ENCODE peak calls at places on chromosomes 5 and 9, in six cellular contexts. E is upper lobe of right lung, J is lower lobe of right lung, V is uterus, D is mucosa of descending colon, F is heart right ventricle. C is an unnamed sample.

GRCh38 chr5:167285591-167285990 is 1005.9 kb upstream of the WWC1 start:
- DNase-seq in V (no peak), D (no peak), F (no peak), E (no peak), J (no peak), C (no peak)

GRCh38 chr5:148437249-148437648 is 53.5 kb downstream of the FBXO38 start:
- DNase-seq in D (no peak), E (no peak), F (no peak), V (no peak), J (no peak), C (no peak)

GRCh38 chr5:56358703-56359428 is 125.7 kb upstream of the ANKRD55 start:
- DNase-seq in V (peak; percentile 67), E (no peak), F (peak; percentile 26), J (no peak), D (no peak), C (no peak)

GRCh38 chr5:53063176-53063575 is 46.4 kb downstream of the MOCS2 start:
- DNase-seq in V (no peak), E (no peak), D (no peak), J (no peak), F (no peak), C (no peak)

GRCh38 chr9:127049581-127049980 is 72.9 kb downstream of the ANGPTL2 start:
- DNase-seq in E (no peak), V (no peak), F (no peak), D (no peak), J (no peak), C (no peak)

GRCh38 chr5:19866088-19866446 is 121.9 kb downstream of the CDH18 start:
- DNase-seq in D (no peak), V (no peak), E (no peak), J (no peak), F (no peak), C (no peak)

GRCh38 chr5:59019078-59019477 is 436.2 kb downstream of the RAB3C start:
- DNase-seq in E (no peak), J (no peak), V (no peak), F (no peak), D (no peak), C (no peak)

GRCh38 chr5:112310746-112311145 is 108.3 kb downstream of the EPB41L4A start:
- DNase-seq in D (no peak), F (no peak), J (no peak), V (no peak), E (no peak), C (no peak)

GRCh38 chr5:96381526-96381925 is 51.5 kb downstream of the PCSK1 start:
- DNase-seq in V (no peak), E (no peak), F (peak; percentile 10), J (no peak), D (no peak), C (no peak)

GRCh38 chr5:119655081-119655480 is 25.7 kb downstream of the FAM170A start:
- DNase-seq in F (no peak), E (no peak), J (peak; percentile 50), D (no peak), V (no peak), C (no peak)

GRCh38 chr5:97046270-97046982 is 96.0 kb downstream of the LIX1 start:
- DNase-seq in E (no peak), F (no peak), V (no peak), J (no peak), D (no peak), C (no peak)

GRCh38 chr5:156584856-156585255 is 257.9 kb downstream of the SGCD start:
- DNase-seq in V (no peak), J (no peak), F (no peak), D (no peak), E (no peak), C (no peak)

GRCh38 chr5:150575745-150576448 is 64.6 kb upstream of the SYNPO start:
- DNase-seq in E (peak; percentile 43), J (no peak), F (no peak), D (no peak), V (no peak), C (peak; percentile 42)

GRCh38 chr9:115018547-115019435 is 88.4 kb upstream of the TNFSF8 start:
- DNase-seq in V (peak; percentile 56), E (no peak), F (no peak), J (no peak), D (no peak), C (no peak)

GRCh38 chr9:89593776-89594427 is 10.9 kb upstream of the GADD45G start:
- DNase-seq in D (peak; percentile 53), F (no peak), J (peak; percentile 68), V (no peak), E (peak; percentile 78), C (peak; percentile 88)

GRCh38 chr5:1883925-1884637 is 1.4 kb upstream of the IRX4 start:
- DNase-seq in V (no peak), D (no peak), J (peak; percentile 27), E (no peak), F (no peak), C (no peak)

GRCh38 chr9:111627260-111627963 is 3.7 kb upstream of the DNAJC25 start:
- DNase-seq in F (no peak), E (no peak), J (no peak), D (no peak), V (no peak), C (peak; percentile 73)

GRCh38 chr9:77678136-77678535 is 30.0 kb upstream of the GNA14 start:
- DNase-seq in D (no peak), J (no peak), V (peak; percentile 76), E (no peak), F (no peak), C (no peak)

GRCh38 chr9:135045264-135046155 is 42.0 kb upstream of the OLFM1 start:
- DNase-seq in D (peak; percentile 25), E (peak; percentile 52), V (no peak), J (peak; percentile 30), F (no peak), C (peak; percentile 4)

GRCh38 chr9:69200071-69200470 is 26.0 kb downstream of the TJP2 start:
- DNase-seq in F (no peak), J (no peak), D (no peak), E (no peak), V (no peak), C (no peak)

GRCh38 chr9:21559402-21560280 is 77.5 kb upstream of the IFNE start:
- DNase-seq in F (no peak), E (peak; percentile 71), D (peak; percentile 59), J (peak; percentile 56), V (peak; percentile 20), C (no peak)

GRCh38 chr5:106755066-106755465 is 915.7 kb downstream of the EFNA5 start:
- DNase-seq in F (no peak), J (no peak), V (no peak), D (no peak), E (no peak), C (no peak)

GRCh38 chr9:89874351-89875321 is 269.8 kb downstream of the GADD45G start:
- DNase-seq in V (peak; percentile 42), F (peak; percentile 44), J (peak; percentile 48), D (no peak), E (peak; percentile 63), C (peak; percentile 43)

GRCh38 chr5:150402901-150403342 is 9.8 kb downstream of the CD74 start:
- DNase-seq in D (no peak), F (no peak), J (peak; percentile 44), V (no peak), E (no peak), C (no peak)

GRCh38 chr5:140294753-140295152 is 8.1 kb downstream of the PFDN1 start:
- DNase-seq in D (no peak), F (no peak), J (no peak), E (no peak), V (no peak), C (no peak)

GRCh38 chr5:140296289-140296688 is 6.6 kb downstream of the PFDN1 start:
- DNase-seq in J (no peak), F (no peak), E (no peak), D (no peak), V (no peak), C (no peak)

GRCh38 chr5:140292212-140293040 is 10.5 kb downstream of the PFDN1 start:
- DNase-seq in J (no peak), V (no peak), F (no peak), D (no peak), E (no peak), C (no peak)

GRCh38 chr5:140295414-140295813 is 7.5 kb downstream of the PFDN1 start:
- DNase-seq in E (no peak), F (peak; percentile 86), V (no peak), J (no peak), D (no peak), C (peak; percentile 63)

DNA sequence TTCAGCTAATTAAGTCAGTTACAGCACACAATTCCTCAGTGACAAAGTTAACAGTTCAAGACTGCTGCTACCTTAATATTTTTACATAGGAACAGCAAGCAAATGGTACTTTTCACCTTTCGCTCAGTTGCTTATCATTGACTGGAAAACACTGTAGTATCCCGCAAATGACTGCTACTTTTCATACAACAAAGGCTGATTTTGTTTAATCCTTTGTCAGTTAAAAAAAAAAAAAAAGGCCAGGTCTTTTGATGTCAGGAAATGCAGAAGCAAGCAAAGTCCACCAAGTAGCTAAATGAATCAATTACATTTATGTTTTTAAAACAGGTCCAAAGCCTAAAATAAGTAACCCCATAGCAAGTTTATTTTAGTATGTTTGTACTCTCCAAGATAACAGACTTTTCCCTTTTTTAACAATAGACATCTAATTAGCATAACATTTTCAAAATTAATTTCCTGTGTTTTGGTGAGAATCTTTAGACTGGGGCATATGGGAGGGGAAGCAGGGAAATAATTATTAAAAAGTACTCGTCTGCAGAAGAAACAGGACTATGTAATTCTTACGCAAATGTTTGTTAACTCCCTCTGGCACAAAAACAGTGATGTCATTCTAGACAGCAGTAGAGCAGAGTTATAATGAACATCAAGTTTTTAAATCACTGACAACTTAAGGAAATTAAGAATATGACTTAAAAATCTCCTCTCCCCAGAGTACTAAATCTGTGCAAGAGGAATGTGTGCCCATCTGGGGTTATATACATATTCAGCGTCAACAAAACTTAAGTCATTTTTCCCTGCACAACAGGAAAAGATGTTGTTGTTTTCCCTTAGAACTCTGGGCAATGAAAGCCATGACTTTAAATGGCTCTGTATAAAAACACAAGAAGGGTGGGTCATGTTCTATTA is 9.6 kb downstream of the PFDN1 start:
- DNase-seq in D (no peak), V (no peak), J (no peak), E (no peak), F (no peak), C (no peak)
- H3K4me1 ChIP-seq in D (peaks cover 8% of the 10 kb centered on the region), V (peaks cover 10% of the 10 kb centered on the region), J (peaks cover 54% of the 10 kb centered on the region), E (peaks cover 45% of the 10 kb centered on the region), F (peaks cover 96% of the 10 kb centered on the region), C (no peaks in the 10 kb centered on the region)

DNA sequence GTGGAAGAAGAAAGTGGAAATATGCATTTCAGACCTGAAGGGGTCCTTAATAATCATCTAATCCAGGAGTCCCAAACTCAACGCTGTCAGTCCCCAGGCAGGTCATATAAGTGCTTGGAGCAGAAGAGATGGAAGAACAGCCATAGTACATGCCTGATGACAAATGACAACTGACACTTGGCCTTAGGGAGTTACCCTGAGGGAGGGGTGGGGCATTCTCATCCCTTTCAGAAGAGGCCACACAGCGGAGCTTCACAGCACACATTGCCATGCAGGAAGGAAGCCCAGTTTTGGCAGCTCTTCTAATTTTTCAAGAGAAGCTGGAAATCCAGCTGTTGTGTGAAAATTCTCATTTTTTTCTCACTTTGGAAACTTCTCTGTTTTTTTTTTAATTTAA is 89.1 kb downstream of the ASTN2 start:
- DNase-seq in J (no peak), E (no peak), V (no peak), F (no peak), D (no peak), C (no peak)
- H3K4me3 ChIP-seq in J (no peak overlapping the region), E (no peak overlapping the region), V (no peak overlapping the region), F (no peak overlapping the region), D (no peak overlapping the region), C (no peak overlapping the region)

GRCh38 chr9:121670447-121670846 is 19.0 kb downstream of the DAB2IP start:
- DNase-seq in D (no peak), F (no peak), V (peak; percentile 78), J (peak; percentile 39), E (no peak), C (no peak)
- H3K4me1 ChIP-seq in D (no peaks in the 10 kb centered on the region), F (peaks cover 61% of the 10 kb centered on the region), V (no peaks in the 10 kb centered on the region), J (no peaks in the 10 kb centered on the region), E (no peaks in the 10 kb centered on the region), C (no peaks in the 10 kb centered on the region)

GRCh38 chr9:87701491-87701890 is 24.4 kb upstream of the CTSL start:
- DNase-seq in V (no peak), J (no peak), D (no peak), E (no peak), F (no peak), C (no peak)
- H3K4me3 ChIP-seq in V (no peak overlapping the region), J (no peak overlapping the region), D (no peak overlapping the region), E (no peak overlapping the region), F (no peak overlapping the region), C (no peak overlapping the region)

C was measured in Peyer's patch.